ENCODE peak calls at places on chromosomes 2 and 18, in seven cellular contexts. I is stimulated activated CD8-positive, alpha-beta memory T cell treated with anti-CD3 and anti-CD28 coated beads, Interleukin-4, amount 100 ng/mL, for 24 hours; G is AG08395; M is T-helper 2 cell; N is iris pigment epithelial cell; D is GM23338; U is tibial artery. O is an unnamed sample.

GRCh38 chr2:241272722-241273551 is 42.5 kb downstream of the HDLBP start:
- DNase-seq in M (peak), I (peak), U (peak), N (peak), G (peak), D (peak), O (peak)

GRCh38 chr2:3100386-3100785 is 277.2 kb downstream of the EIPR1 start:
- DNase-seq in D (no peak), I (no peak), N (no peak), G (no peak), M (no peak), U (no peak), O (no peak)

GRCh38 chr2:714005-714741 is 37.0 kb upstream of the TMEM18 start:
- DNase-seq in U (no peak), D (peak), N (peak), M (no peak), G (peak), I (peak), O (peak)

GRCh38 chr2:230408244-230408842 is 7.7 kb upstream of the SP100 start:
- DNase-seq in D (no peak), M (no peak), I (no peak), G (peak), U (no peak), N (peak), O (no peak)

GRCh38 chr2:220811952-220812570 is 760.0 kb downstream of the EPHA4 start:
- DNase-seq in G (peak), D (no peak), I (no peak), N (peak), M (no peak), U (no peak), O (no peak)

GRCh38 chr2:30611572-30611971 is 164.5 kb downstream of the LCLAT1 start:
- DNase-seq in M (no peak), U (no peak), D (no peak), N (peak), G (peak), I (no peak), O (no peak)

GRCh38 chr2:232419245-232420072 is 12.8 kb downstream of the ALPG start:
- DNase-seq in M (no peak), D (peak), U (peak), N (no peak), I (no peak), G (no peak), O (no peak)

GRCh38 chr2:207725815-207726578 is 14.6 kb downstream of the CCNYL1 start:
- DNase-seq in M (no peak), N (peak), I (no peak), U (no peak), G (no peak), D (no peak), O (no peak)

GRCh38 chr2:106085441-106085911 is 108.6 kb downstream of the UXS1 start:
- DNase-seq in U (no peak), N (peak), M (peak), I (no peak), D (peak), G (peak), O (no peak)

GRCh38 chr2:40225670-40226069 is 226.2 kb downstream of the SLC8A1 start:
- DNase-seq in M (no peak), I (no peak), D (no peak), G (no peak), U (no peak), N (no peak), O (no peak)

GRCh38 chr2:224142397-224143312 is 103.6 kb upstream of the SERPINE2 start:
- DNase-seq in U (no peak), N (peak), M (no peak), G (peak), I (no peak), D (no peak), O (no peak)

GRCh38 chr2:20675701-20676352 is 8.9 kb downstream of the GDF7 start:
- DNase-seq in D (peak), U (no peak), G (no peak), I (no peak), N (no peak), M (no peak), O (no peak)

GRCh38 chr18:35778850-35779634 is 193.4 kb upstream of the RMP24 start:
- DNase-seq in D (no peak), G (no peak), N (no peak), I (no peak), U (no peak), M (no peak), O (no peak)

GRCh38 chr18:63205791-63206252 is 113.7 kb downstream of the BCL2 start:
- DNase-seq in M (no peak), I (no peak), D (no peak), N (no peak), G (no peak), U (no peak), O (no peak)

GRCh38 chr2:102313025-102313424 is 1.7 kb downstream of the IL1RL1 start:
- DNase-seq in M (no peak), U (no peak), D (no peak), N (peak), G (peak), I (no peak), O (no peak)

GRCh38 chr2:162029287-162029901 is 44.6 kb downstream of the DPP4 start:
- DNase-seq in N (peak), U (no peak), G (peak), I (no peak), D (no peak), M (no peak), O (no peak)

GRCh38 chr2:224948859-224949258 is 93.4 kb downstream of the DOCK10 start:
- DNase-seq in N (peak), G (peak), M (no peak), D (no peak), I (no peak), U (no peak), O (no peak)